ENCODE peak calls at places on chromosomes 7 and 10, in four cellular contexts. One of them, this sample, is unnamed.

GRCh38 chr7:74023786-74024185 is 4.2 kb upstream of the ELN start:
- DNase-seq in lower lobe of right lung: no peak
- DNase-seq in Panc1: no peak
- DNase-seq in A549: no peak
- DNase-seq in this sample: no peak

GRCh38 chr10:15472008-15472407 is 100.9 kb upstream of the FAM171A1 start:
- DNase-seq in lower lobe of right lung: no peak
- DNase-seq in Panc1: no peak
- DNase-seq in A549: no peak
- DNase-seq in this sample: no peak

GRCh38 chr10:63630085-63630927 is 109.1 kb downstream of the REEP3 start:
- DNase-seq in lower lobe of right lung: peak
- DNase-seq in Panc1: peak
- DNase-seq in A549: peak
- DNase-seq in this sample: peak

GRCh38 chr10:93180402-93181040 is 106.8 kb downstream of the CYP26A1 start:
- DNase-seq in lower lobe of right lung: no peak
- DNase-seq in Panc1: no peak
- DNase-seq in A549: no peak
- DNase-seq in this sample: no peak

GRCh38 chr7:129493555-129493954 is 8.8 kb upstream of the SMKR1 start:
- DNase-seq in lower lobe of right lung: no peak
- DNase-seq in Panc1: no peak
- DNase-seq in A549: no peak
- DNase-seq in this sample: no peak

GRCh38 chr7:127667017-127667670 is 15.2 kb downstream of the SND1 start:
- DNase-seq in lower lobe of right lung: no peak
- DNase-seq in Panc1: peak
- DNase-seq in A549: no peak
- DNase-seq in this sample: no peak

GRCh38 chr7:81842361-81842760 is 72.5 kb upstream of the HGF start:
- DNase-seq in lower lobe of right lung: no peak
- DNase-seq in Panc1: no peak
- DNase-seq in A549: no peak
- DNase-seq in this sample: no peak

GRCh38 chr10:47195274-47195885 is 104.6 kb upstream of the GDF10 start:
- DNase-seq in lower lobe of right lung: no peak
- DNase-seq in Panc1: no peak
- DNase-seq in A549: no peak
- DNase-seq in this sample: no peak

GRCh38 chr10:12720217-12720981 is 281.1 kb downstream of the CCDC3 start:
- DNase-seq in lower lobe of right lung: peak
- DNase-seq in Panc1: no peak
- DNase-seq in A549: peak
- DNase-seq in this sample: peak

GRCh38 chr10:68251146-68251545 is 19.2 kb upstream of the ATOH7 start:
- DNase-seq in lower lobe of right lung: no peak
- DNase-seq in Panc1: no peak
- DNase-seq in A549: no peak
- DNase-seq in this sample: no peak

GRCh38 chr10:78559514-78560392 is 509.0 kb upstream of the ZMIZ1 start:
- DNase-seq in lower lobe of right lung: no peak
- DNase-seq in Panc1: no peak
- DNase-seq in A549: no peak
- DNase-seq in this sample: no peak

GRCh38 chr7:41998041-41998440 is 239.0 kb downstream of the GLI3 start:
- DNase-seq in lower lobe of right lung: no peak
- DNase-seq in Panc1: no peak
- DNase-seq in A549: no peak
- DNase-seq in this sample: no peak

GRCh38 chr10:97553575-97554100 is 18.9 kb upstream of the ANKRD2 start:
- DNase-seq in lower lobe of right lung: peak
- DNase-seq in Panc1: no peak
- DNase-seq in A549: peak
- DNase-seq in this sample: no peak

GRCh38 chr10:93065675-93066543 is 5.3 kb downstream of the CYP26C1 start:
- DNase-seq in lower lobe of right lung: no peak
- DNase-seq in Panc1: no peak
- DNase-seq in A549: no peak
- DNase-seq in this sample: no peak

GRCh38 chr7:21704362-21704761 is 161.5 kb downstream of the DNAH11 start:
- DNase-seq in lower lobe of right lung: no peak
- DNase-seq in Panc1: no peak
- DNase-seq in A549: no peak
- DNase-seq in this sample: no peak

GRCh38 chr7:127678947-127679346 is 27.0 kb downstream of the SND1 start:
- DNase-seq in lower lobe of right lung: no peak
- DNase-seq in Panc1: no peak
- DNase-seq in A549: no peak
- DNase-seq in this sample: peak

GRCh38 chr7:98788921-98789320 is 80.9 kb downstream of the TMEM130 start:
- DNase-seq in lower lobe of right lung: no peak
- DNase-seq in Panc1: no peak
- DNase-seq in A549: no peak
- DNase-seq in this sample: no peak

GRCh38 chr7:2224934-2225333 is 7.8 kb downstream of the MAD1L1 start:
- DNase-seq in lower lobe of right lung: peak
- DNase-seq in Panc1: no peak
- DNase-seq in A549: no peak
- DNase-seq in this sample: no peak

GRCh38 chr7:537911-538634 is 18.4 kb upstream of the PDGFA start:
- DNase-seq in lower lobe of right lung: peak
- DNase-seq in Panc1: peak
- DNase-seq in A549: peak
- DNase-seq in this sample: peak

GRCh38 chr10:93701903-93702277 is 502 bp downstream of the FRA10AC1 start:
- DNase-seq in lower lobe of right lung: no peak
- DNase-seq in Panc1: no peak
- DNase-seq in A549: no peak
- DNase-seq in this sample: no peak

GRCh38 chr7:936131-937054 is 18.1 kb downstream of the ADAP1 start:
- DNase-seq in lower lobe of right lung: peak
- DNase-seq in Panc1: no peak
- DNase-seq in A549: peak
- DNase-seq in this sample: no peak

GRCh38 chr7:651032-651728 is 75.3 kb upstream of the DNAAF5 start:
- DNase-seq in lower lobe of right lung: peak
- DNase-seq in Panc1: no peak
- DNase-seq in A549: no peak
- DNase-seq in this sample: no peak

GRCh38 chr7:141024668-141025067 is 9.9 kb upstream of the MRPS33 start:
- DNase-seq in lower lobe of right lung: no peak
- DNase-seq in Panc1: no peak
- DNase-seq in A549: no peak
- DNase-seq in this sample: no peak

GRCh38 chr10:12796431-12797185 is 204.9 kb downstream of the CCDC3 start:
- DNase-seq in lower lobe of right lung: no peak
- DNase-seq in Panc1: no peak
- DNase-seq in A549: no peak
- DNase-seq in this sample: no peak

GRCh38 chr7:108308913-108309312 is 147.3 kb downstream of the NRCAM start:
- DNase-seq in lower lobe of right lung: no peak
- DNase-seq in Panc1: no peak
- DNase-seq in A549: no peak
- DNase-seq in this sample: no peak

GRCh38 chr7:76383089-76383944 is 24.5 kb upstream of the YWHAG start:
- DNase-seq in lower lobe of right lung: no peak
- DNase-seq in Panc1: no peak
- DNase-seq in A549: peak
- DNase-seq in this sample: no peak

GRCh38 chr7:98252655-98253054 is 623 bp upstream of the TECPR1 start:
- DNase-seq in lower lobe of right lung: no peak
- DNase-seq in Panc1: no peak
- DNase-seq in A549: no peak
- DNase-seq in this sample: no peak

GRCh38 chr10:68831961-68832455 is 4.7 kb downstream of the STOX1 start:
- DNase-seq in lower lobe of right lung: no peak
- DNase-seq in Panc1: no peak
- DNase-seq in A549: no peak
- DNase-seq in this sample: no peak

DNA sequence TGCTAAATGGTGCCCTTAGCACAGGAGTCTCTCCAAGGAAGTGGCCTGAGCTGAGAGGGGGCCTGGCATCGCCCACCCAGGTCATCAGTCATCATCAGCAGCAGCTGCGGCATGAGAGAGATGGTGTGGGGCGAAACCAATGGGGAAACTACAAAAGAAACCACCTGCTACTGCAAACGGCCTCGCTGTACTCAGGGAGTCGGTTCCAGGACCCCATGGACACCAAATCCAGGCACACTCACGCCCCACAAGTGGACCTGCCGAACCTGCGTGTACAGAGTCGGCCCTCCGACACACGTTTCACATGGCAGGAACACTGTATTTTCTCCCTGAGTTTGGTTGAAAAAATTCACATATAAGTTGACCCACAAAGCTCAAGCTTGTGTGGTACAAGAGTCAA is 37.8 kb downstream of the DIP2C start:
- DNase-seq in lower lobe of right lung: no peak
- DNase-seq in Panc1: no peak
- DNase-seq in A549: no peak
- DNase-seq in this sample: no peak
- TF ChIP-seq CTCF in lower lobe of right lung: no peak
- TF ChIP-seq CTCF in Panc1: no peak
- TF ChIP-seq CTCF in A549: no peak
- TF ChIP-seq CTCF in this sample: no peak

GRCh38 chr10:75430000-75430763 is 1.2 kb upstream of the LRMDA start:
- DNase-seq in lower lobe of right lung: peak
- DNase-seq in Panc1: no peak
- DNase-seq in A549: peak
- DNase-seq in this sample: no peak
- H3K4me3 ChIP-seq in lower lobe of right lung: peak
- H3K4me3 ChIP-seq in Panc1: no peak
- H3K4me3 ChIP-seq in A549: peak
- H3K4me3 ChIP-seq in this sample: no peak

GRCh38 chr10:43194266-43194665 is 56.0 kb downstream of the CSGALNACT2 start:
- DNase-seq in lower lobe of right lung: no peak
- DNase-seq in Panc1: no peak
- DNase-seq in A549: no peak
- DNase-seq in this sample: no peak
- H3K27ac ChIP-seq in lower lobe of right lung: no peak
- H3K27ac ChIP-seq in Panc1: no peak
- H3K27ac ChIP-seq in A549: no peak
- H3K27ac ChIP-seq in this sample: no peak

DNA sequence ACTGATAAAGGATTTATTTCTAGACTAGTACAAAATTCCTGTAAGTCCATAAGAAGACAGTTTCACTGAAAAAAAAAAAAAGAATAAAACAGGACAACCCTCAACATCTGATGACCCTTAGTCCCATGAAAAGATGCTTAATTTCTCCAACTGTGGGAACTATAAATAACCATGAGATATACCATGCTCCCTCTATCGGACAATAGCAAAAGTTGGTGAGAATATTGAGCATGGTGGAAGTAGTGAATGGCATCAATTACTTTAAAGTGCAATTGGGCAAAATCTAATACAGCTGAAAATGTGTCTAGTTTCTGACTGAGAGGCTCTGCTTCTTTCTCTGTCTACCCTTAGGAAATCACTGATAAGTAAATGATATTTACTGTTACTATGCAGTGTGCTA is 348.8 kb downstream of the SUGCT start:
- DNase-seq in lower lobe of right lung: no peak
- DNase-seq in Panc1: no peak
- DNase-seq in A549: peak
- DNase-seq in this sample: no peak
- TF ChIP-seq CTCF in lower lobe of right lung: no peak
- TF ChIP-seq CTCF in Panc1: peak
- TF ChIP-seq CTCF in A549: no peak
- TF ChIP-seq CTCF in this sample: peak

GRCh38 chr7:106962751-106963150 is 81.8 kb upstream of the PRKAR2B start:
- DNase-seq in lower lobe of right lung: no peak
- DNase-seq in Panc1: no peak
- DNase-seq in A549: no peak
- DNase-seq in this sample: no peak
- H3K4me3 ChIP-seq in lower lobe of right lung: no peak
- H3K4me3 ChIP-seq in Panc1: no peak
- H3K4me3 ChIP-seq in A549: no peak
- H3K4me3 ChIP-seq in this sample: no peak

GRCh38 chr10:128867119-128867518 is 599.9 kb upstream of the MGMT start:
- DNase-seq in lower lobe of right lung: no peak
- DNase-seq in Panc1: no peak
- DNase-seq in A549: no peak
- DNase-seq in this sample: no peak
- H3K27ac ChIP-seq in lower lobe of right lung: no peak
- H3K27ac ChIP-seq in Panc1: no peak
- H3K27ac ChIP-seq in A549: no peak
- H3K27ac ChIP-seq in this sample: no peak

GRCh38 chr10:32139223-32140073 is 83.2 kb upstream of the KIF5B start:
- DNase-seq in lower lobe of right lung: peak
- DNase-seq in Panc1: peak
- DNase-seq in A549: peak
- DNase-seq in this sample: peak
- TF ChIP-seq CTCF in lower lobe of right lung: no peak
- TF ChIP-seq CTCF in Panc1: no peak
- TF ChIP-seq CTCF in A549: no peak
- TF ChIP-seq CTCF in this sample: peak